ENCODE peak calls at places on chromosomes 1 and 21, in six cellular contexts. Z is upper lobe of left lung, B is left ventricle myocardium inferior, G is fibroblast of lung, K is astrocyte, P is lower lobe of right lung. J is an unnamed sample. For H3K4me1, the result is how much of the 10 kb centered on the place peaks cover.

GRCh38 chr1:177281901-177282300 is 111.1 kb downstream of the BRINP2 start:
- DNase-seq in P (no peak), K (no peak), B (no peak), G (no peak), Z (no peak), J (no peak)

GRCh38 chr1:7784492-7785071 is 491 bp downstream of the PER3 start:
- DNase-seq in G (no peak), P (peak), Z (no peak), K (no peak), B (peak), J (peak)

GRCh38 chr1:43834280-43835140 is 99.1 kb upstream of the ARTN start:
- DNase-seq in K (peak), B (no peak), P (peak), Z (peak), G (peak), J (no peak)

GRCh38 chr1:1433804-1434130 is 1.7 kb upstream of the VWA1 start:
- DNase-seq in Z (peak), P (no peak), G (peak), K (peak), B (no peak), J (peak)

GRCh38 chr1:223189903-223190724 is 47.1 kb upstream of the TLR5 start:
- DNase-seq in P (no peak), K (peak), B (no peak), Z (no peak), G (peak), J (no peak)

GRCh38 chr1:26225033-26225831 is 8.8 kb upstream of the CEP85 start:
- DNase-seq in Z (peak), G (peak), P (peak), B (peak), K (peak), J (peak)

GRCh38 chr1:226884116-226884515 is 13.7 kb downstream of the PSEN2 start:
- DNase-seq in G (no peak), K (no peak), B (no peak), P (no peak), Z (no peak), J (no peak)

GRCh38 chr1:5770981-5771765 is 221.1 kb downstream of the NPHP4 start:
- DNase-seq in Z (no peak), P (no peak), G (no peak), K (no peak), B (no peak), J (no peak)

GRCh38 chr1:171351961-171352360 is 38.0 kb downstream of the FMO4 start:
- DNase-seq in K (no peak), G (no peak), Z (no peak), P (no peak), B (no peak), J (no peak)

GRCh38 chr1:180881806-180882509 is 30.7 kb upstream of the KIAA1614 start:
- DNase-seq in Z (no peak), P (no peak), G (peak), K (peak), B (no peak), J (no peak)

DNA sequence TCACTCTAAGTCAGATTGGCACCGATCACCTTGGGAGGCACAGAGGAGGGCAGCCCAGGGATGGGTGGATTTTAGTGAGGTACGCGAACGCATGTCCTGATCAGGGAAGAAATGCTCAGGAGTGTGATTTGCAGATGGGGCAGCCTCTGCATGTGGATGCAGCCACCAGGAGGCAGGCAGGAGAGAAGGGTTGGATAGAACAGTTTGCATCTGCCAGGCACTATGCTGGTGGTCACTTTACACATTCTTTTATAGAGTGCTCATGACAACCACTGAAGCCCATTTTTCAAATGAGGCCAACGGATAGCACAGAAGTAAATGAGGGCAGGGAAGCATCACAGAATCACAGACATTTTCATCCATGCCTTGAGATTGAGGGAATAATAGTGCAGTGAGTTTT is 5.7 kb downstream of the LAMB3 start:
- DNase-seq in K (peak), G (peak), Z (no peak), B (no peak), P (no peak), J (no peak)
- TF ChIP-seq CTCF in K (peak), G (peak), Z (no peak), B (peak), P (peak), J (no peak)

GRCh38 chr1:27374687-27375086 is at the start of gene FCN3:
- DNase-seq in B (no peak), K (no peak), Z (no peak), G (no peak), P (no peak), J (no peak)
- H3K4me3 ChIP-seq in B (no peak), K (no peak), Z (peak), G (no peak), P (peak), J (no peak)

GRCh38 chr1:51664412-51665240 is 47.7 kb downstream of the OSBPL9 start:
- DNase-seq in P (no peak), B (no peak), Z (peak), K (peak), G (peak), J (no peak)
- H3K4me1 ChIP-seq in P (under half), B (half or more), Z (under half), K (under half), G (under half), J (half or more)

GRCh38 chr1:21865609-21865942 is 53.5 kb downstream of the LDLRAD2 start:
- DNase-seq in K (no peak), G (no peak), B (no peak), Z (no peak), P (no peak), J (no peak)

GRCh38 chr1:21863981-21864380 is 51.9 kb downstream of the LDLRAD2 start:
- DNase-seq in G (no peak), K (no peak), B (no peak), P (peak), Z (no peak), J (no peak)

GRCh38 chr1:21866629-21867009 is 54.6 kb downstream of the LDLRAD2 start:
- DNase-seq in B (no peak), Z (no peak), G (no peak), K (no peak), P (no peak), J (no peak)

GRCh38 chr1:21864730-21865129 is 52.7 kb downstream of the LDLRAD2 start:
- DNase-seq in P (peak), Z (no peak), G (no peak), K (no peak), B (no peak), J (no peak)

GRCh38 chr1:21865943-21866628 is 54.0 kb downstream of the LDLRAD2 start:
- DNase-seq in B (no peak), G (no peak), P (no peak), Z (no peak), K (no peak), J (no peak)
- TF ChIP-seq CTCF in B (no peak), G (no peak), P (no peak), Z (no peak), K (no peak), J (no peak)

GRCh38 chr1:18681423-18681835 is 50.8 kb downstream of the PAX7 start:
- DNase-seq in Z (no peak), P (no peak), K (peak), G (peak), B (no peak), J (no peak)

GRCh38 chr1:18686540-18686939 is 55.9 kb downstream of the PAX7 start:
- DNase-seq in K (no peak), B (no peak), G (no peak), P (no peak), Z (no peak), J (no peak)

GRCh38 chr1:18684306-18684705 is 53.7 kb downstream of the PAX7 start:
- DNase-seq in P (no peak), G (no peak), B (no peak), Z (no peak), K (no peak), J (no peak)

GRCh38 chr1:18676431-18676830 is 45.8 kb downstream of the PAX7 start:
- DNase-seq in G (no peak), P (no peak), Z (no peak), K (no peak), B (no peak), J (no peak)

GRCh38 chr1:18682375-18682774 is 51.7 kb downstream of the PAX7 start:
- DNase-seq in G (no peak), B (no peak), P (no peak), Z (no peak), K (no peak), J (no peak)
- H3K4me3 ChIP-seq in G (no peak), B (no peak), P (no peak), Z (no peak), K (no peak), J (no peak)

GRCh38 chr1:206049293-206049692 is 3.7 kb upstream of the RHEX start:
- DNase-seq in Z (no peak), P (no peak), B (no peak), G (no peak), K (no peak), J (no peak)

GRCh38 chr1:206048582-206048981 is 4.4 kb upstream of the RHEX start:
- DNase-seq in P (peak), B (no peak), K (no peak), G (no peak), Z (peak), J (no peak)

GRCh38 chr1:206050655-206051235 is 2.2 kb upstream of the RHEX start:
- DNase-seq in K (no peak), B (no peak), G (peak), Z (peak), P (no peak), J (no peak)

GRCh38 chr1:206047271-206047670 is 5.7 kb upstream of the RHEX start:
- DNase-seq in K (no peak), P (no peak), B (no peak), G (no peak), Z (no peak), J (no peak)

DNA sequence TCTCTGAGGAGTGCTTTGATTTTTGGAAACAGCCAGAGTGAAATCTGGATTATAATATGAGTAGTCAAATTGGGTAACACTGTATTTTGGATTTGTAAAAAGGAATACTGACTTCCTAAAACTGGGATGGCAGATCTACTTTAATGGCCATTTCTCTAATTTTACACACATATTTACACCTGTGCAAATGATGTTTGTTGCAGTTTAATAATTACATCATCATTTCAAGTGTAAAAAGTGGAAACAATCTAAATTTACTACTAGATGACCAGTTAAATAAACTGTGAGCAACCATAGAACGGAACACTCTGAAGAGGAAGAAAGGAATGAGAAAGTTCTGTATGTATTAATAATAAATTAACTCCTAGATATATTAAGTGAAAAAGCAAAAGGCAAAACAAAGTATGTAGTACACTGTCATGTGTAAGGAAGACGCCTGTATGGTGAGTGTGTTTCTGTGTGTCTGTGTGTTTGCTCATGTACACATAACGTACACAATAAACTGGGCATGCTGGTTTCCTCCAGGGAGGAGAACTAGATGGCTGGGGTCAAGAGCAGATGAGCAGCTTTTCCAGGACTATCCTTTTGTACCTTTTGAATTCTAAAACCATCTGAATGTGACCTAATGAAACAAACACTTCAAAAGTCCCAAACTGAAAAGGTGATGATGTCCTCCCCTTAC is 2.9 kb upstream of the RHEX start:
- DNase-seq in B (no peak), Z (no peak), G (no peak), P (no peak), K (no peak), J (no peak)
- H3K4me1 ChIP-seq in B (under half), Z (under half), G (under half), P (under half), K (under half), J (under half)

GRCh38 chr21:46129846-46130651 is 25.3 kb downstream of the FTCD start:
- DNase-seq in Z (no peak), B (peak), G (no peak), P (peak), K (no peak), J (peak)

GRCh38 chr21:46127239-46128105 is 27.9 kb downstream of the FTCD start:
- DNase-seq in B (no peak), G (no peak), P (peak), K (no peak), Z (no peak), J (peak)

GRCh38 chr21:46126321-46127238 is 28.7 kb downstream of the COL6A2 start:
- DNase-seq in P (peak), Z (peak), B (no peak), K (no peak), G (no peak), J (peak)

GRCh38 chr21:46128983-46129571 is 26.3 kb downstream of the FTCD start:
- DNase-seq in G (no peak), P (peak), K (no peak), B (peak), Z (no peak), J (no peak)

GRCh38 chr21:46128106-46128982 is 27.0 kb downstream of the FTCD start:
- DNase-seq in P (peak), G (no peak), B (peak), Z (no peak), K (no peak), J (peak)
- TF ChIP-seq CTCF in P (no peak), G (no peak), B (no peak), Z (no peak), K (no peak), J (no peak)

DNA sequence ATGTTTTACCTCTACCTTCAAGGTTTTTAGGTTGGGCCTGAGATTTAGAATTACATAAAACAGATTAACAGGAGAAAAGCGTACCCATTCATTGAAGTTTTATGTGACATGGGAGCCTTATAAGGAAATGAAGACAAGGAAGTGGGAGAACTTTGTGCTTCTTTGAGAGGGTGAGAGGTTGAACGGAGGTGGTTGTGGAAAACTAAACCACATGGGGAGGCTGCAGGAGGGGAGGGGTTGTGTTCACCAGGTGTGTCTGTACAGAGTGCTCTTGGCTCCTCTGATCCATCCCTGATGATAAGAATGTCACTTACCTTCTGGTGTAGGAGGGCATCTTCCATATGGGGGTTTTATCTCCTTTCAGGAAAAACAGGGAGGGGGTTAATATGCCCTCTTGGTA is 2.7 kb downstream of the SLX9 start:
- DNase-seq in K (no peak), Z (no peak), P (no peak), G (no peak), B (no peak), J (no peak)
- H3K4me3 ChIP-seq in K (no peak), Z (no peak), P (no peak), G (no peak), B (no peak), J (no peak)

GRCh38 chr1:198531891-198532290 is 8.6 kb downstream of the ATP6V1G3 start:
- DNase-seq in P (no peak), K (no peak), Z (no peak), G (no peak), B (no peak), J (no peak)
- H3K4me1 ChIP-seq in P (under half), K (under half), Z (under half), G (under half), B (under half), J (under half)

J was measured in heart right ventricle.